ENCODE peak calls at places on chromosome 11, in nine cellular contexts. One of them, this sample, is unnamed.
A peak's percentile ranks its signal among the peaks of the same experiment; 100 is the strongest.

GRCh38 chr11:64444838-64445441 is 86.0 kb downstream of the RPS6KA4 start:
- DNase-seq in transverse colon: no peak
- DNase-seq in EL: peak; percentile 28
- DNase-seq in effector CD4-positive, alpha-beta T cell: no peak
- DNase-seq in stimulated activated CD4-positive, alpha-beta T cell treated with anti-CD3 and anti-CD28 coated beads, TNF-alpha, amount 100 ng/mL, for 1 hour: no peak
- DNase-seq in choroid plexus epithelial cell: peak; percentile 51
- DNase-seq in naive B cell: no peak
- DNase-seq in HuH-7.5: peak; percentile 27
- DNase-seq in bronchial epithelial cell: peak; percentile 30
- DNase-seq in this sample: no peak

GRCh38 chr11:117793521-117793920 is 3.5 kb downstream of the DSCAML1 start:
- DNase-seq in transverse colon: no peak
- DNase-seq in effector CD4-positive, alpha-beta T cell: no peak
- DNase-seq in HuH-7.5: no peak
- DNase-seq in EL: no peak
- DNase-seq in stimulated activated CD4-positive, alpha-beta T cell treated with anti-CD3 and anti-CD28 coated beads, TNF-alpha, amount 100 ng/mL, for 1 hour: no peak
- DNase-seq in choroid plexus epithelial cell: no peak
- DNase-seq in naive B cell: no peak
- DNase-seq in bronchial epithelial cell: no peak
- DNase-seq in this sample: no peak

GRCh38 chr11:19660076-19660475 is 52.6 kb upstream of the NAV2 start:
- DNase-seq in stimulated activated CD4-positive, alpha-beta T cell treated with anti-CD3 and anti-CD28 coated beads, TNF-alpha, amount 100 ng/mL, for 1 hour: no peak
- DNase-seq in bronchial epithelial cell: peak; percentile 94
- DNase-seq in naive B cell: no peak
- DNase-seq in transverse colon: no peak
- DNase-seq in HuH-7.5: no peak
- DNase-seq in effector CD4-positive, alpha-beta T cell: no peak
- DNase-seq in choroid plexus epithelial cell: peak; percentile 66
- DNase-seq in EL: peak; percentile 81
- DNase-seq in this sample: no peak

GRCh38 chr11:93775289-93775688 is 8.8 kb upstream of the MED17 start:
- DNase-seq in HuH-7.5: no peak
- DNase-seq in choroid plexus epithelial cell: peak; percentile 24
- DNase-seq in stimulated activated CD4-positive, alpha-beta T cell treated with anti-CD3 and anti-CD28 coated beads, TNF-alpha, amount 100 ng/mL, for 1 hour: no peak
- DNase-seq in transverse colon: no peak
- DNase-seq in naive B cell: no peak
- DNase-seq in effector CD4-positive, alpha-beta T cell: no peak
- DNase-seq in EL: no peak
- DNase-seq in bronchial epithelial cell: peak; percentile 12
- DNase-seq in this sample: no peak

GRCh38 chr11:41074318-41074717 is 385.1 kb downstream of the LRRC4C start:
- DNase-seq in stimulated activated CD4-positive, alpha-beta T cell treated with anti-CD3 and anti-CD28 coated beads, TNF-alpha, amount 100 ng/mL, for 1 hour: no peak
- DNase-seq in naive B cell: no peak
- DNase-seq in HuH-7.5: no peak
- DNase-seq in choroid plexus epithelial cell: no peak
- DNase-seq in effector CD4-positive, alpha-beta T cell: no peak
- DNase-seq in transverse colon: no peak
- DNase-seq in bronchial epithelial cell: no peak
- DNase-seq in EL: no peak
- DNase-seq in this sample: no peak

GRCh38 chr11:96358321-96358720 is 15.3 kb upstream of the MAML2 start:
- DNase-seq in choroid plexus epithelial cell: no peak
- DNase-seq in bronchial epithelial cell: no peak
- DNase-seq in stimulated activated CD4-positive, alpha-beta T cell treated with anti-CD3 and anti-CD28 coated beads, TNF-alpha, amount 100 ng/mL, for 1 hour: no peak
- DNase-seq in EL: no peak
- DNase-seq in HuH-7.5: no peak
- DNase-seq in transverse colon: no peak
- DNase-seq in naive B cell: no peak
- DNase-seq in effector CD4-positive, alpha-beta T cell: no peak
- DNase-seq in this sample: no peak

GRCh38 chr11:57662893-57663292 is 5.0 kb upstream of the ZDHHC5 start:
- DNase-seq in stimulated activated CD4-positive, alpha-beta T cell treated with anti-CD3 and anti-CD28 coated beads, TNF-alpha, amount 100 ng/mL, for 1 hour: no peak
- DNase-seq in effector CD4-positive, alpha-beta T cell: no peak
- DNase-seq in bronchial epithelial cell: no peak
- DNase-seq in EL: no peak
- DNase-seq in naive B cell: no peak
- DNase-seq in transverse colon: no peak
- DNase-seq in choroid plexus epithelial cell: no peak
- DNase-seq in HuH-7.5: no peak
- DNase-seq in this sample: no peak

GRCh38 chr11:1112351-1113191 is 37.9 kb downstream of the MUC2 start:
- DNase-seq in bronchial epithelial cell: no peak
- DNase-seq in naive B cell: no peak
- DNase-seq in stimulated activated CD4-positive, alpha-beta T cell treated with anti-CD3 and anti-CD28 coated beads, TNF-alpha, amount 100 ng/mL, for 1 hour: no peak
- DNase-seq in effector CD4-positive, alpha-beta T cell: no peak
- DNase-seq in HuH-7.5: no peak
- DNase-seq in EL: no peak
- DNase-seq in choroid plexus epithelial cell: no peak
- DNase-seq in transverse colon: no peak
- DNase-seq in this sample: no peak

GRCh38 chr11:77113382-77114088 is 10.9 kb downstream of the OMP start:
- DNase-seq in EL: peak; percentile 45
- DNase-seq in choroid plexus epithelial cell: peak; percentile 70
- DNase-seq in bronchial epithelial cell: peak; percentile 13
- DNase-seq in stimulated activated CD4-positive, alpha-beta T cell treated with anti-CD3 and anti-CD28 coated beads, TNF-alpha, amount 100 ng/mL, for 1 hour: no peak
- DNase-seq in effector CD4-positive, alpha-beta T cell: no peak
- DNase-seq in transverse colon: no peak
- DNase-seq in naive B cell: no peak
- DNase-seq in HuH-7.5: peak; percentile 79
- DNase-seq in this sample: no peak

GRCh38 chr11:117923773-117924172 is 5.4 kb downstream of the TMPRSS13 start:
- DNase-seq in stimulated activated CD4-positive, alpha-beta T cell treated with anti-CD3 and anti-CD28 coated beads, TNF-alpha, amount 100 ng/mL, for 1 hour: no peak
- DNase-seq in choroid plexus epithelial cell: peak; percentile 9
- DNase-seq in effector CD4-positive, alpha-beta T cell: no peak
- DNase-seq in HuH-7.5: no peak
- DNase-seq in EL: no peak
- DNase-seq in naive B cell: no peak
- DNase-seq in bronchial epithelial cell: no peak
- DNase-seq in transverse colon: no peak
- DNase-seq in this sample: no peak

GRCh38 chr11:128624269-128625170 is 37.2 kb upstream of the ETS1 start:
- DNase-seq in effector CD4-positive, alpha-beta T cell: peak; percentile 62
- DNase-seq in HuH-7.5: no peak
- DNase-seq in choroid plexus epithelial cell: no peak
- DNase-seq in transverse colon: peak; percentile 58
- DNase-seq in bronchial epithelial cell: peak; percentile 49
- DNase-seq in EL: no peak
- DNase-seq in stimulated activated CD4-positive, alpha-beta T cell treated with anti-CD3 and anti-CD28 coated beads, TNF-alpha, amount 100 ng/mL, for 1 hour: peak; percentile 36
- DNase-seq in naive B cell: peak; percentile 90
- DNase-seq in this sample: peak; percentile 61

This sample was measured in central memory CD8-positive, alpha-beta T cell.